ENCODE peak calls at places on chromosomes 4 and X, in ten cellular contexts. Z is body of pancreas, F is HCT116, W is GM12878, P is stomach, I is K562, B is heart left ventricle, Q is IMR-90, D is right lobe of liver, V is ovary. S is an unnamed sample.

GRCh38 chr4:78634011-78634664 is 82.6 kb downstream of the ANXA3 start:
- DNase-seq in Z (no peak), F (no peak), W (no peak), P (no peak), I (no peak), B (peak), Q (no peak), D (no peak), V (no peak), S (no peak)

GRCh38 chr4:63786181-63786580 is 623.1 kb downstream of the TECRL start:
- DNase-seq in Z (no peak), F (no peak), W (no peak), P (no peak), I (no peak), B (no peak), Q (no peak), D (no peak), V (no peak), S (no peak)

GRCh38 chr4:55635760-55636621 is at the start of gene NMU:
- DNase-seq in Z (peak), F (peak), W (no peak), P (peak), I (peak), B (peak), Q (no peak), D (peak), V (peak), S (no peak)

GRCh38 chrX:135435933-135436332 is 14.2 kb downstream of the SMIM10L2A start:
- DNase-seq in Z (no peak), F (no peak), W (no peak), P (no peak), I (no peak), B (no peak), Q (no peak), D (no peak), V (no peak), S (no peak)

GRCh38 chr4:25177147-25177546 is 16.9 kb upstream of the SEPSECS start:
- DNase-seq in Z (no peak), F (no peak), W (no peak), P (no peak), I (no peak), B (no peak), Q (no peak), D (no peak), V (no peak), S (no peak)

GRCh38 chrX:17521871-17522693 is 147.1 kb downstream of the NHS start:
- DNase-seq in Z (no peak), F (peak), W (no peak), P (no peak), I (peak), B (no peak), Q (peak), D (no peak), V (peak), S (peak)

GRCh38 chrX:130086414-130087207 is 23.7 kb downstream of the ELF4 start:
- DNase-seq in Z (no peak), F (no peak), W (no peak), P (no peak), I (no peak), B (no peak), Q (no peak), D (no peak), V (no peak), S (no peak)

GRCh38 chr4:30860983-30861382 is 140.8 kb downstream of the PCDH7 start:
- DNase-seq in Z (no peak), F (peak), W (no peak), P (no peak), I (no peak), B (no peak), Q (no peak), D (no peak), V (no peak), S (no peak)

GRCh38 chrX:49058794-49059193 is at the start of gene CCDC120:
- DNase-seq in Z (peak), F (no peak), W (no peak), P (peak), I (no peak), B (no peak), Q (no peak), D (no peak), V (no peak), S (no peak)

GRCh38 chrX:39507617-39508299 is 590.0 kb downstream of the BCOR start:
- DNase-seq in Z (no peak), F (no peak), W (no peak), P (no peak), I (no peak), B (no peak), Q (no peak), D (no peak), V (no peak), S (no peak)

GRCh38 chrX:42491145-42491907 is 286.6 kb downstream of the PPP1R2C start:
- DNase-seq in Z (no peak), F (no peak), W (no peak), P (no peak), I (no peak), B (no peak), Q (no peak), D (no peak), V (no peak), S (no peak)

GRCh38 chrX:40175416-40176255 is 77.9 kb upstream of the BCOR start:
- DNase-seq in Z (peak), F (no peak), W (no peak), P (peak), I (peak), B (peak), Q (no peak), D (peak), V (peak), S (peak)

GRCh38 chr4:108849611-108850406 is 87.0 kb upstream of the ETNPPL start:
- DNase-seq in Z (no peak), F (no peak), W (peak), P (no peak), I (no peak), B (no peak), Q (peak), D (no peak), V (no peak), S (no peak)

GRCh38 chr4:40570348-40571077 is 59.2 kb downstream of the RBM47 start:
- DNase-seq in Z (no peak), F (no peak), W (no peak), P (no peak), I (no peak), B (no peak), Q (peak), D (no peak), V (no peak), S (no peak)

GRCh38 chr4:88610771-88611170 is 18.5 kb downstream of the HERC3 start:
- DNase-seq in Z (peak), F (no peak), W (no peak), P (no peak), I (no peak), B (peak), Q (peak), D (no peak), V (peak), S (peak)

GRCh38 chr4:102620697-102621497 is 119.7 kb downstream of the NFKB1 start:
- DNase-seq in Z (peak), F (peak), W (no peak), P (peak), I (peak), B (no peak), Q (peak), D (no peak), V (no peak), S (no peak)

GRCh38 chr4:6177587-6178197 is 22.7 kb downstream of the JAKMIP1 start:
- DNase-seq in Z (peak), F (no peak), W (no peak), P (peak), I (peak), B (no peak), Q (no peak), D (no peak), V (no peak), S (no peak)

GRCh38 chr4:170038232-170038631 is 12.0 kb upstream of the MFAP3L start:
- DNase-seq in Z (no peak), F (no peak), W (no peak), P (no peak), I (no peak), B (no peak), Q (no peak), D (no peak), V (no peak), S (no peak)

GRCh38 chr4:161522031-161522430 is 641.8 kb downstream of the FSTL5 start:
- DNase-seq in Z (no peak), F (no peak), W (no peak), P (no peak), I (no peak), B (no peak), Q (no peak), D (no peak), V (no peak), S (no peak)

GRCh38 chr4:109295081-109295480 is 7.4 kb downstream of the COL25A1 start:
- DNase-seq in Z (no peak), F (no peak), W (no peak), P (no peak), I (no peak), B (no peak), Q (no peak), D (no peak), V (no peak), S (no peak)

GRCh38 chr4:7491915-7492314 is 57.2 kb upstream of the PSAPL1 start:
- DNase-seq in Z (no peak), F (no peak), W (no peak), P (no peak), I (no peak), B (no peak), Q (no peak), D (no peak), V (no peak), S (no peak)

GRCh38 chr4:186882293-186882692 is 158.6 kb upstream of the FAT1 start:
- DNase-seq in Z (no peak), F (no peak), W (no peak), P (no peak), I (no peak), B (no peak), Q (no peak), D (no peak), V (no peak), S (no peak)

GRCh38 chr4:30839583-30840520 is 119.7 kb downstream of the PCDH7 start:
- DNase-seq in Z (no peak), F (peak), W (no peak), P (no peak), I (no peak), B (no peak), Q (peak), D (no peak), V (no peak), S (no peak)

GRCh38 chrX:16465081-16465876 is 184.7 kb upstream of the S100G start:
- DNase-seq in Z (no peak), F (no peak), W (no peak), P (no peak), I (no peak), B (no peak), Q (peak), D (no peak), V (no peak), S (no peak)

GRCh38 chr4:83922419-83922818 is 386.5 kb downstream of the GPAT3 start:
- DNase-seq in Z (no peak), F (no peak), W (no peak), P (no peak), I (no peak), B (no peak), Q (no peak), D (no peak), V (no peak), S (no peak)

GRCh38 chr4:157217708-157218107 is 2.8 kb upstream of the GRIA2 start:
- DNase-seq in Z (no peak), F (peak), W (no peak), P (no peak), I (no peak), B (no peak), Q (peak), D (no peak), V (no peak), S (no peak)

GRCh38 chr4:109887071-109887470 is 25.6 kb upstream of the EGF start:
- DNase-seq in Z (no peak), F (no peak), W (no peak), P (no peak), I (no peak), B (no peak), Q (no peak), D (no peak), V (no peak), S (no peak)

GRCh38 chr4:95556460-95556859 is 7.7 kb upstream of the UNC5C start:
- DNase-seq in Z (no peak), F (peak), W (no peak), P (no peak), I (no peak), B (no peak), Q (no peak), D (no peak), V (no peak), S (no peak)

GRCh38 chr4:16029329-16029728 is 54.5 kb downstream of the PROM1 start:
- DNase-seq in Z (no peak), F (no peak), W (no peak), P (no peak), I (no peak), B (no peak), Q (peak), D (no peak), V (no peak), S (no peak)

GRCh38 chrX:120560405-120560841 is 339 bp downstream of the CUL4B start:
- DNase-seq in Z (peak), F (no peak), W (no peak), P (peak), I (no peak), B (no peak), Q (peak), D (no peak), V (no peak), S (no peak)
- TF ChIP-seq CTCF in Z (no peak), F (no peak), W (no peak), P (no peak), I (no peak), B (no peak), Q (no peak), D (no peak), V (no peak), S (no peak)

GRCh38 chr4:149279331-149279730 is 536.3 kb downstream of the IQCM start:
- DNase-seq in Z (no peak), F (no peak), W (no peak), P (no peak), I (no peak), B (peak), Q (no peak), D (no peak), V (no peak), S (no peak)

GRCh38 chr4:149280886-149281285 is 534.8 kb downstream of the IQCM start:
- DNase-seq in Z (no peak), F (no peak), W (no peak), P (no peak), I (no peak), B (no peak), Q (peak), D (no peak), V (no peak), S (no peak)

DNA sequence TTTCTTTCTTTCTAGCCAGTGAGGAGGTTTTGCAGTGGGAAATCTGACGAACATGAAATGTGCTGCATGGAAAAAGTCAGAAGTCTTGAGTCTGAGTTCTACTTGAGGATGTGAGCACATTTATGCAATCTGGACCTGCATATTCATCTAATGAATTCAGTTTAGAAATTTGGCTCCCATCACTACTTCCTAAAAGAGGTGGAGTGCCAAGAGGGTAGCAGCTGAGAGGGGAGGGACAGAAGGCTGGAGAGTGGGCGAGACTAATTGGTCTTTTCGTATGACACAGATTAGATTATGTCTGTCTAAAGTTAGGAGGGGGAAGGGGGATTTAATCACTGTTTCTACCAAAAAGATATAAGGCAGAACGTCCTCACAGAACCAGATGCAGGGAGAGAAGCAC is 535.9 kb downstream of the IQCM start:
- DNase-seq in Z (no peak), F (no peak), W (no peak), P (no peak), I (no peak), B (no peak), Q (no peak), D (no peak), V (no peak), S (no peak)
- TF ChIP-seq POLR2A in Z (no peak), F (no peak), W (no peak), P (no peak), I (no peak), B (no peak), Q (no peak), D (no peak), V (no peak), S (no peak)

GRCh38 chr4:171101845-171102244 is 711.4 kb upstream of the GALNTL6 start:
- DNase-seq in Z (no peak), F (no peak), W (no peak), P (no peak), I (no peak), B (no peak), Q (no peak), D (no peak), V (no peak), S (no peak)
- H3K27ac ChIP-seq in Z (no peak), F (no peak), W (no peak), P (no peak), I (no peak), B (no peak), Q (no peak), D (no peak), V (no peak), S (no peak)

GRCh38 chr4:74157743-74158560 is at the start of gene MTHFD2L:
- DNase-seq in Z (peak), F (peak), W (peak), P (peak), I (peak), B (peak), Q (peak), D (peak), V (peak), S (peak)
- TF ChIP-seq CTCF in Z (no peak), F (no peak), W (no peak), P (no peak), I (no peak), B (no peak), Q (no peak), D (no peak), V (no peak), S (no peak)

GRCh38 chrX:100819837-100820666 is at the start of gene CSTF2:
- DNase-seq in Z (peak), F (peak), W (peak), P (peak), I (peak), B (peak), Q (peak), D (peak), V (peak), S (peak)
- TF ChIP-seq POLR2A in Z (no peak), F (peak), W (peak), P (no peak), I (peak), B (no peak), Q (no peak), D (no peak), V (no peak), S (no peak)

GRCh38 chr4:140752669-140753068 is 3.5 kb downstream of the TBC1D9 start:
- DNase-seq in Z (no peak), F (no peak), W (no peak), P (no peak), I (no peak), B (no peak), Q (no peak), D (no peak), V (no peak), S (no peak)

GRCh38 chr4:140757220-140757607 is 1.0 kb upstream of the TBC1D9 start:
- DNase-seq in Z (no peak), F (no peak), W (no peak), P (no peak), I (no peak), B (no peak), Q (no peak), D (no peak), V (no peak), S (no peak)

GRCh38 chr4:140755811-140756291 is 334 bp downstream of the TBC1D9 start:
- DNase-seq in Z (peak), F (no peak), W (no peak), P (peak), I (no peak), B (peak), Q (peak), D (peak), V (peak), S (peak)

GRCh38 chr4:140756292-140757219 is at the start of gene TBC1D9:
- DNase-seq in Z (peak), F (peak), W (peak), P (peak), I (no peak), B (peak), Q (peak), D (peak), V (peak), S (peak)

GRCh38 chr4:140754918-140755810 is 1.0 kb downstream of the TBC1D9 start:
- DNase-seq in Z (no peak), F (no peak), W (no peak), P (no peak), I (no peak), B (no peak), Q (no peak), D (no peak), V (no peak), S (no peak)
- H3K27ac ChIP-seq in Z (peak), F (peak), W (no peak), P (peak), I (no peak), B (peak), Q (peak), D (peak), V (peak), S (peak)

DNA sequence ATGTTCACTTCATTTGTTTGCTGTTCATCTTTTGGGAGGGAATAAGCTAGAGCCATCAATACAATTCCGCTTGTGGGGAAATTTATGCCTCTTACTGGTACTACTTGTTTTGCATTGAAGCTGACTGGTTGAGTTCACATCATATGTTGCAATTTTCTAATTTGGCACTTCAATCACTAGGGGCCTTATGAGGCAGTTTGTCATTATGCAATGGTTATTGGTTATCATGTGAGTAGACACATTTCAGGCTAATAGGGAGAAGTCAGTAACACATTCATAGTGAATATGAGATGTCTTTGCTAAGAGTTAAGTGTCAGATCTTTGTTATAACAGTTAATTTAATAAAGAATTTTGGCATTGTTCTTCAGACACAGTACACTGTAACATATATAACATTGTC is 5.0 kb downstream of the RPL36A start:
- DNase-seq in Z (no peak), F (no peak), W (no peak), P (no peak), I (no peak), B (no peak), Q (no peak), D (no peak), V (no peak), S (no peak)
- TF ChIP-seq CTCF in Z (no peak), F (no peak), W (no peak), P (no peak), I (no peak), B (no peak), Q (no peak), D (no peak), V (no peak), S (no peak)

S was measured in uterus.